ENCODE peak calls at places on chromosome 1, in six cellular contexts. E, X, P, S, D and Z are unnamed samples.

GRCh38 chr1:22829001-22829989 is 118.7 kb downstream of the EPHB2 start:
- DNase-seq in E (peak), X (no peak), D (no peak), P (no peak), S (peak), Z (no peak)

GRCh38 chr1:203626910-203627246 is 246 bp downstream of the ATP2B4 start:
- DNase-seq in P (no peak), S (no peak), D (no peak), E (no peak), X (peak), Z (no peak)

GRCh38 chr1:1426496-1426960 is 5.5 kb upstream of the ANKRD65 start:
- DNase-seq in X (no peak), S (no peak), E (no peak), P (no peak), D (no peak), Z (no peak)

GRCh38 chr1:64425521-64425920 is 44.4 kb upstream of the CACHD1 start:
- DNase-seq in E (no peak), D (no peak), P (no peak), X (no peak), S (no peak), Z (no peak)

GRCh38 chr1:75083848-75084514 is 50.2 kb upstream of the LHX8 start:
- DNase-seq in E (no peak), S (no peak), X (no peak), P (peak), D (no peak), Z (no peak)

GRCh38 chr1:39524591-39525365 is 33.3 kb downstream of the BMP8A start:
- DNase-seq in P (no peak), S (no peak), E (no peak), X (no peak), D (no peak), Z (no peak)

GRCh38 chr1:43233631-43234030 is 36.2 kb upstream of the TMEM125 start:
- DNase-seq in P (no peak), S (no peak), D (no peak), E (no peak), X (no peak), Z (no peak)

GRCh38 chr1:229557214-229557850 is 1.2 kb downstream of the ABCB10 start:
- DNase-seq in P (peak), S (peak), E (no peak), X (no peak), D (peak), Z (no peak)

GRCh38 chr1:28326505-28326904 is 2.3 kb upstream of the MED18 start:
- DNase-seq in D (no peak), S (no peak), E (no peak), P (no peak), X (no peak), Z (no peak)

GRCh38 chr1:115089443-115090340 is at the start of gene TSPAN2:
- DNase-seq in P (peak), S (no peak), D (peak), X (peak), E (peak), Z (peak)

GRCh38 chr1:103106426-103107321 is 1.6 kb downstream of the COL11A1 start:
- DNase-seq in E (peak), X (no peak), P (peak), S (peak), D (peak), Z (no peak)

GRCh38 chr1:205662791-205663190 is 17.5 kb downstream of the SLC45A3 start:
- DNase-seq in D (no peak), S (no peak), E (no peak), P (no peak), X (peak), Z (no peak)

GRCh38 chr1:228867951-228868730 is 132.9 kb downstream of the RHOU start:
- DNase-seq in E (peak), S (no peak), P (no peak), X (no peak), D (no peak), Z (no peak)

GRCh38 chr1:49364676-49365075 is 588.0 kb upstream of the BEND5 start:
- DNase-seq in E (no peak), P (no peak), S (no peak), X (no peak), D (no peak), Z (no peak)

GRCh38 chr1:219318826-219319225 is 145.1 kb downstream of the LYPLAL1 start:
- DNase-seq in P (no peak), E (no peak), X (no peak), S (no peak), D (no peak), Z (no peak)

GRCh38 chr1:219313961-219314360 is 140.3 kb downstream of the LYPLAL1 start:
- DNase-seq in S (no peak), X (no peak), P (no peak), E (no peak), D (no peak), Z (no peak)

GRCh38 chr1:219312967-219313366 is 139.3 kb downstream of the LYPLAL1 start:
- DNase-seq in D (peak), X (no peak), P (peak), S (peak), E (no peak), Z (no peak)

GRCh38 chr1:219316066-219316465 is 142.4 kb downstream of the LYPLAL1 start:
- DNase-seq in D (no peak), E (no peak), X (no peak), P (no peak), S (no peak), Z (no peak)

DNA sequence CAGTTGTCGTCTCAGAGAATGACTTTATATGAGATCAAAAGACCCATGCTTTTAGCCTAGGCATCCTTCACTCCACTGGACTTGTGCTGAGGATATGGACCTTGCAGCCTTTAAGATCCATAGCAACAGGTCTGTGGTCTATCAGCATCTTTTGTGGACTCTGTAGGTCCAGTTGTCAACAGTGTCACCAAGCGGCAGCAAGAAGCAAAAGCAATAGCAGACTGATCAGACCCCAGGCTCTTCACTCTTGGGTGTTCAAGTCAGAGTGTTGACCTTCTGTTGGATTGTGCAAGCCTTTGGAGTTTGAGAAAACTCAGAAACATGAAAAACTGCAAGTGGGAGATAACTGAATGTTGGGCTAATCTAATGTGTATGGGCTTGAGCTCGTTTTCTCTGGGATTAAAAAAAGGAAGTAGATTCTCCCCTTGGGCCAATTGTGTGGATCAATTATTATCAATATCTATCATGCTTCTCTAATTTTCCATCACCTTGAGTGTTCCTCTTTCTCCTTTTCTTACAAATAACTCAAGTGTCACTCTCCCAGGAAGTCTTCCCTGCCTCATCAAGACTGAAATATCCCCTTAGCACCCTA is 144.2 kb downstream of the LYPLAL1 start:
- DNase-seq in D (no peak), X (no peak), P (no peak), S (peak), E (peak), Z (no peak)
- TF ChIP-seq CTCF in D (no peak), X (peak), P (peak), S (peak), E (peak), Z (peak)

GRCh38 chr1:11266268-11267074 is 4.1 kb upstream of the MTOR start:
- DNase-seq in D (no peak), X (no peak), P (no peak), E (no peak), S (no peak), Z (no peak)

DNA sequence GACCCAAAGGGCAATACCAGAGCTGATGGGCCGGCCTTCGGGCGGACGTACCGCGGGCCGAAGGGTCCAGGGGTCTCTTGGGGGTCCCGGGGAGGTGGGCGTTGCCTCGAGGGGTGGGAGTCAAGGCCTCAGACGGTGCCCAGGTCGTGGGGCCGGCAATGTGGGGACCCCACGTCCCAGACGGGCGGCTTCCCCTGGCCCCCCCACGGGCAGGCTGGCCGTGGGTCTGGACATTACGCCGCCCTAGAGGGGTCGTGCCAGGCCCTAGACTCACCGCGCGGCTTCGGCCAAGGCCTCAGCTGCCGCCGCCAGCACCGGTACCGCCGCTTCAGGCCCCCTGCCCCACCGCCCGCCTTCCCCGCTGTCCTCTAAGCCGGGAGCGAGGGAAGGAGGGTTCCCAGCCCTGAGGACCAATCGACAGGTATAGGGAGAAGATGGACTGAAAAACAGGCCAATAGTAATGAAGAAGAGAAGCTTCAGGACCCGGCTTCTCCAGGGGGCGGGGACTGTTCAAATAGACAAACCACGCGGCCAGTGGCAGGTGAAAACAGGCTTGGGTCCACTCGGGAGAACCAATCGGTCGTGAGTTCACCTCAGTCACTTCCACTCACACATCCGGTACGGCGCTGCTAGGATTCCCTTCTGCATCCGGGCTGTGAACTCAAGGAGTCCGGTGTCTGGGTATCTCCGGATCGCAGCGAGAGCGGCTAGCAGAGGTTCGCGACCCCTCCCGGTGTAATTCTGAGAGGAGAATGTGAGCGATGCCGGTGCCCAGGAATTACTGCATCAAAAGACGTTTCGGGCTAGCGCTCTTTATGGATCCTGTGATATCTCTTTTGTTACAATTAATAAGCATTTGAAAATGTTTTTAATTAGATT is at the start of gene MTOR:
- DNase-seq in D (peak), X (peak), P (peak), E (peak), S (peak), Z (peak)
- TF ChIP-seq CTCF in D (no peak), X (peak), P (peak), E (peak), S (peak), Z (peak)

GRCh38 chr1:239600588-239600987 is 214.2 kb downstream of the CHRM3 start:
- DNase-seq in P (no peak), D (no peak), X (no peak), E (no peak), S (no peak), Z (no peak)
- TF ChIP-seq CTCF in P (no peak), D (no peak), X (no peak), E (no peak), S (no peak), Z (no peak)

DNA sequence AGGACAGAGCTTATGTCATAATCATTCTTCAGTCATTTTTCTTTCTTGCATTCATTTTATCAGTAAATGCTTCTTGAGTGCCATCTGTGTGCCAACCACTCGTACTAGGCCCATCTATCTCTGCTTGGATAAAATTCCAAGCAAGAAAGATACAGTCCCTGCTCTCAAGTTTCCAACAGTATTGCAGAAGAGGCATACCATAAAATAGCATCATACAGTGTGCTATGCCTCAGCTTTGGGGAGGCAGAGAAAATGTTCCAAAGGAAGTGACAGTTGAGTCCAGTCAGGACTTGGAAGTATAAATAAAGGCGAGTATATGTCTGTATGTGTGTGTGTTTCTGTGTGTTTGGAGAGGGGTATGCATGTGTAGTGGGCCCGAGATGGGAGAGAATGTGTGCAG is 113.4 kb upstream of the HOOK1 start:
- DNase-seq in S (peak), X (no peak), E (no peak), P (peak), D (peak), Z (no peak)
- TF ChIP-seq CTCF in S (no peak), X (no peak), E (no peak), P (no peak), D (no peak), Z (no peak)